ENCODE peak calls at places on chromosomes 3 and 15, in seven cellular contexts. I is PC-9, M is AG09309, O is breast epithelium, P is ascending aorta, A is fibroblast of mammary gland, U is heart left ventricle. T is an unnamed sample.
A peak's percentile ranks its signal among the peaks of the same experiment; 100 is the strongest.

GRCh38 chr3:51386159-51386851 is 1.2 kb downstream of the MANF start:
- DNase-seq in P (no peak), A (no peak), M (no peak), U (no peak), O (no peak), I (no peak), T (no peak)

GRCh38 chr3:62260655-62261054 is 112.7 kb downstream of the FEZF2 start:
- DNase-seq in O (no peak), M (no peak), A (no peak), U (no peak), P (no peak), I (no peak), T (no peak)

GRCh38 chr3:76039431-76039830 is 254.1 kb upstream of the ZNF717 start:
- DNase-seq in O (no peak), P (no peak), I (no peak), M (no peak), U (no peak), A (peak; percentile 35), T (no peak)

GRCh38 chr3:107431298-107432012 is 54.2 kb downstream of the CCDC54 start:
- DNase-seq in M (no peak), O (peak; percentile 59), A (peak; percentile 59), P (no peak), U (peak; percentile 83), I (peak; percentile 76), T (no peak)

GRCh38 chr15:94674251-94674650 is 442.9 kb downstream of the MCTP2 start:
- DNase-seq in U (no peak), O (no peak), M (no peak), A (peak; percentile 1), I (no peak), P (no peak), T (no peak)

GRCh38 chr3:13569201-13569600 is 20.3 kb downstream of the FBLN2 start:
- DNase-seq in A (no peak), I (no peak), M (no peak), U (peak; percentile 52), O (no peak), P (no peak), T (no peak)

GRCh38 chr3:141148169-141148568 is 83.5 kb upstream of the PXYLP1 start:
- DNase-seq in A (no peak), O (no peak), I (no peak), M (no peak), U (no peak), P (no peak), T (no peak)

GRCh38 chr15:37695719-37696118 is 238.7 kb upstream of the TMCO5A start:
- DNase-seq in I (no peak), U (no peak), M (no peak), A (no peak), O (no peak), P (no peak), T (no peak)

GRCh38 chr3:11091088-11091590 is 63.2 kb upstream of the HRH1 start:
- DNase-seq in U (no peak), A (no peak), P (no peak), M (no peak), O (no peak), I (peak; percentile 37), T (no peak)

GRCh38 chr3:22901684-22902083 is 301.4 kb upstream of the UBE2E2 start:
- DNase-seq in M (no peak), P (no peak), I (no peak), O (no peak), A (no peak), U (no peak), T (no peak)

GRCh38 chr15:31024330-31024729 is 32.9 kb upstream of the MTMR10 start:
- DNase-seq in M (peak; percentile 93), I (peak; percentile 26), P (no peak), O (peak; percentile 39), A (peak; percentile 82), U (no peak), T (no peak)

GRCh38 chr15:99502182-99502581 is 63.6 kb upstream of the MEF2A start:
- DNase-seq in O (no peak), P (no peak), U (no peak), A (no peak), I (no peak), M (no peak), T (no peak)

GRCh38 chr3:28850186-28850585 is 430.7 kb upstream of the RBMS3 start:
- DNase-seq in A (no peak), O (peak; percentile 21), I (no peak), M (no peak), P (no peak), U (no peak), T (no peak)

GRCh38 chr15:76972420-76973361 is 22.2 kb upstream of the PSTPIP1 start:
- DNase-seq in O (no peak), P (no peak), M (no peak), A (peak; percentile 35), U (no peak), I (no peak), T (no peak)

GRCh38 chr3:48716508-48716981 is 476 bp downstream of the IP6K2 start:
- DNase-seq in O (no peak), I (no peak), P (no peak), M (no peak), A (no peak), U (no peak), T (peak; percentile 27)

GRCh38 chr3:38029400-38030125 is at the start of gene PLCD1:
- DNase-seq in P (peak; percentile 67), M (no peak), I (peak; percentile 64), A (peak; percentile 48), U (peak; percentile 91), O (peak; percentile 62), T (no peak)

GRCh38 chr15:62663547-62663946 is 379.0 kb upstream of the TPM1 start:
- DNase-seq in I (no peak), P (no peak), A (no peak), U (no peak), M (no peak), O (no peak), T (no peak)

GRCh38 chr3:121557426-121557934 is 10.3 kb upstream of the ARGFX start:
- DNase-seq in I (no peak), M (no peak), P (no peak), U (no peak), O (no peak), A (no peak), T (no peak)

GRCh38 chr3:121552797-121553196 is 7.0 kb upstream of the POLQ start:
- DNase-seq in O (no peak), U (no peak), I (no peak), A (no peak), P (no peak), M (no peak), T (no peak)

DNA sequence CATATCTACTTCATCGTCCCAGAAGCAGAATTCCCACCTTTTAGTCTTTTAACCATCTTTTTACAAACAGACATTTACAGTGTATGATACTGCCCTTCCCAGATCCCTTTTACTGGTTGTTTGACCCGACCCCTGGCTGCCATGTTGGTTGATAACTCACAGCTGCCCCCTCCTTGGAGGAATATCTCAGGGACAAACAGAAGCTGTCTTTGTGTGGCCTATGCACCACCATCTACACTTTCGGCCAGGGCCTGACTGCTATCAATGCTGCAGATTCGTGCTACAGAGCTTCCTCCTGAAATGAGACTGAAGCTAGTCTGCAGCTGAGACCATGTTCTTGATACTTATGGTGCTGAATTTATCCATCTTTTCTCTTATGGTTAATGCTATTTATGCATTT is 6.6 kb upstream of the POLQ start:
- DNase-seq in A (no peak), M (no peak), I (no peak), O (no peak), P (no peak), U (no peak), T (no peak)
- H3K4me3 ChIP-seq in A (no peak overlapping the region), M (no peak overlapping the region), I (no peak overlapping the region), O (no peak overlapping the region), P (peak overlapping the region; percentile 8), U (no peak overlapping the region), T (no peak overlapping the region)

DNA sequence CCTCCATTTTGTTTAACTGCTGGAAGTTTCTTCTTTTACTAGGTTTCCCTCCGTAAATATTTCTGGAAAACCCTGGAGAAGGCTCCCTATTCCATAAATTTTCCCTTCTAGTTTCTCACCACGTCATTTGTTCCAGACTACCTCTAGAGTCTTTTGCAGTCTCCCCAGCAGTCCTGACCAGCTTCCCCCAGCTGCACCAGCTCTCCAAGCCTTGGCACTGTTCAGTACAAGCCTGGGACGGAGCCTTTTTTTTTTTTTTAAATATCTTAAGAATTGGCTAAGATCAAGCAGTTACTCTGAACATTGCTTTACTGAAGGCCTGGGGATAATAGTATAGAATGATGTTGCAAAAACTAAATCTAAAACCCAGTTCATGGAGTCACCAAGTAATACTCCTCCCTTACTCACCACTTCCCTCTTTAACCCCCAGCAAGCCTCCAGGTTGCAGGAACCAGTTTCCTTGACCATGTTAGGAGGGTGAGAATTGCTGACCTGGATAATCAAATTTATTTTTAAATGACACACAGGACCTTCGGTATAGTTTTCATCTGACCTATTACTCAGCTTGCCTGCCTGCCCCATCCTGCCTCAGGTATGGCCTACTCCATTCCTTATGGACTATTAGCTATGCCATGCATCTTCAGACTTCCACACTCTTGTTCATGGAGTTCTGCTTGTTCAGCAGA is 723 bp downstream of the RTP4 start:
- DNase-seq in I (no peak), U (no peak), O (no peak), M (no peak), A (peak; percentile 15), P (no peak), T (no peak)
- H3K4me3 ChIP-seq in I (peak overlapping the region; percentile 23), U (peak overlapping the region; percentile 35), O (peak overlapping the region; percentile 48), M (peak overlapping the region; percentile 40), A (peak overlapping the region; percentile 44), P (peak overlapping the region; percentile 47), T (peak overlapping the region; percentile 38)

GRCh38 chr3:9185046-9185445 is 64.4 kb downstream of the SRGAP3 start:
- DNase-seq in A (no peak), M (no peak), U (no peak), I (no peak), O (no peak), P (no peak), T (no peak)
- H3K4me3 ChIP-seq in A (no peak overlapping the region), M (no peak overlapping the region), U (no peak overlapping the region), I (no peak overlapping the region), O (no peak overlapping the region), P (no peak overlapping the region), T (no peak overlapping the region)

GRCh38 chr3:43291546-43291945 is 5.2 kb downstream of the SNRK start:
- DNase-seq in M (no peak), U (no peak), P (no peak), A (no peak), O (no peak), I (no peak), T (no peak)
- H3K4me3 ChIP-seq in M (no peak overlapping the region), U (no peak overlapping the region), P (no peak overlapping the region), A (no peak overlapping the region), O (no peak overlapping the region), I (no peak overlapping the region), T (no peak overlapping the region)

T was measured in Jurkat, Clone E6-1.